ENCODE peak calls at places on chromosomes 1 and 21, in four cellular contexts. Q is HL-60, O is body of pancreas, G is heart left ventricle. S is an unnamed sample.

GRCh38 chr1:53112861-53113260 is 29.6 kb downstream of the SLC1A7 start:
- DNase-seq in O (no peak), Q (no peak), G (no peak), S (no peak)

GRCh38 chr1:223102797-223103533 is 40.1 kb downstream of the TLR5 start:
- DNase-seq in O (peak; percentile 81), Q (no peak), G (peak; percentile 67), S (no peak)

GRCh38 chr1:246513619-246514343 is 6.7 kb upstream of the SMYD3 start:
- DNase-seq in Q (no peak), G (no peak), O (no peak), S (no peak)

GRCh38 chr1:156591432-156592157 is at the start of gene NAXE:
- DNase-seq in O (peak; percentile 71), Q (peak; percentile 69), G (peak; percentile 78), S (peak; percentile 73)

GRCh38 chr1:17587693-17588047 is 48.2 kb downstream of the ARHGEF10L start:
- DNase-seq in O (no peak), G (no peak), Q (no peak), S (no peak)

GRCh38 chr1:206491592-206491991 is 15.7 kb upstream of the RASSF5 start:
- DNase-seq in Q (no peak), G (no peak), O (no peak), S (no peak)

GRCh38 chr1:61184035-61184713 is 101.8 kb downstream of the NFIA start:
- DNase-seq in Q (no peak), O (peak; percentile 97), G (peak; percentile 92), S (no peak)

GRCh38 chr1:31574749-31575372 is 1.5 kb upstream of the TINAGL1 start:
- DNase-seq in G (no peak), Q (no peak), O (no peak), S (no peak)

GRCh38 chr1:107141491-107142369 is 891 bp downstream of the NTNG1 start:
- DNase-seq in Q (no peak), G (no peak), O (no peak), S (no peak)

GRCh38 chr1:243270097-243270864 is 14.4 kb downstream of the SDCCAG8 start:
- DNase-seq in O (no peak), Q (no peak), G (no peak), S (no peak)

GRCh38 chr1:9010781-9011323 is 15.4 kb downstream of the SLC2A7 start:
- DNase-seq in O (peak; percentile 43), G (peak; percentile 35), Q (peak; percentile 30), S (no peak)

GRCh38 chr21:45123440-45123839 is 49.1 kb downstream of the ADARB1 start:
- DNase-seq in G (no peak), O (no peak), Q (no peak), S (no peak)

GRCh38 chr1:200302893-200303250 is 107.0 kb downstream of the ZNF281 start:
- DNase-seq in G (peak; percentile 15), Q (no peak), O (peak; percentile 31), S (peak; percentile 40)

GRCh38 chr1:117570988-117571409 is 34.8 kb upstream of the TENT5C start:
- DNase-seq in Q (no peak), G (no peak), O (peak; percentile 87), S (no peak)

GRCh38 chr1:200890818-200891773 is 3.6 kb upstream of the INAVA start:
- DNase-seq in G (no peak), O (peak; percentile 34), Q (peak; percentile 60), S (peak; percentile 69)

GRCh38 chr1:15248238-15248637 is 1.2 kb downstream of the FHAD1 start:
- DNase-seq in G (no peak), Q (no peak), O (no peak), S (no peak)

GRCh38 chr1:40032240-40032891 is 8.2 kb upstream of the CAP1 start:
- DNase-seq in G (peak; percentile 41), O (peak; percentile 64), Q (peak; percentile 66), S (peak; percentile 63)

GRCh38 chr1:34768856-34769255 is 9.3 kb downstream of the GJB4 start:
- DNase-seq in O (no peak), G (no peak), Q (no peak), S (no peak)

GRCh38 chr1:176878750-176879536 is 285.6 kb downstream of the ASTN1 start:
- DNase-seq in O (no peak), G (no peak), Q (no peak), S (no peak)

GRCh38 chr1:26168410-26169167 is at the start of gene C1orf232:
- DNase-seq in O (no peak), Q (no peak), G (no peak), S (no peak)

GRCh38 chr1:77388655-77389054 is 106.8 kb downstream of the AK5 start:
- DNase-seq in G (no peak), Q (no peak), O (no peak), S (no peak)

GRCh38 chr21:39781331-39781730 is 36.3 kb downstream of the IGSF5 start:
- DNase-seq in G (no peak), Q (peak; percentile 16), O (no peak), S (no peak)

GRCh38 chr1:119737040-119737682 is 25.4 kb downstream of the PHGDH start:
- DNase-seq in Q (no peak), G (peak; percentile 35), O (peak; percentile 93), S (no peak)

GRCh38 chr1:31621872-31622730 is 4.6 kb downstream of the HCRTR1 start:
- DNase-seq in Q (no peak), G (no peak), O (no peak), S (no peak)

GRCh38 chr1:5913876-5914275 is 78.3 kb downstream of the NPHP4 start:
- DNase-seq in Q (no peak), G (no peak), O (no peak), S (no peak)

GRCh38 chr1:44267438-44267837 is 54.2 kb downstream of the DMAP1 start:
- DNase-seq in O (peak; percentile 30), Q (no peak), G (no peak), S (no peak)

GRCh38 chr21:37281993-37282392 is 14.9 kb upstream of the VPS26C start:
- DNase-seq in Q (no peak), G (no peak), O (no peak), S (peak; percentile 21)

GRCh38 chr1:8329439-8329838 is 11.5 kb downstream of the SLC45A1 start:
- DNase-seq in Q (no peak), G (no peak), O (no peak), S (no peak)

GRCh38 chr1:74334147-74334546 is 99.0 kb downstream of the TNNI3K start:
- DNase-seq in O (no peak), G (no peak), Q (no peak), S (no peak)

GRCh38 chr1:222390181-222390580 is 157.7 kb downstream of the HHIPL2 start:
- DNase-seq in Q (no peak), O (no peak), G (no peak), S (no peak)

GRCh38 chr21:15826147-15826780 is 96.5 kb downstream of the USP25 start:
- DNase-seq in Q (peak; percentile 39), G (peak; percentile 11), O (peak; percentile 55), S (no peak)

GRCh38 chr1:44328767-44329416 is 26.2 kb downstream of the ERI3 start:
- DNase-seq in Q (no peak), O (no peak), G (no peak), S (no peak)

GRCh38 chr1:191358724-191359123 is 799.5 kb upstream of the RGS18 start:
- DNase-seq in G (no peak), Q (no peak), O (no peak), S (no peak)

GRCh38 chr1:171641076-171641864 is 11.2 kb downstream of the MYOC start:
- DNase-seq in G (no peak), Q (no peak), O (no peak), S (no peak)

DNA sequence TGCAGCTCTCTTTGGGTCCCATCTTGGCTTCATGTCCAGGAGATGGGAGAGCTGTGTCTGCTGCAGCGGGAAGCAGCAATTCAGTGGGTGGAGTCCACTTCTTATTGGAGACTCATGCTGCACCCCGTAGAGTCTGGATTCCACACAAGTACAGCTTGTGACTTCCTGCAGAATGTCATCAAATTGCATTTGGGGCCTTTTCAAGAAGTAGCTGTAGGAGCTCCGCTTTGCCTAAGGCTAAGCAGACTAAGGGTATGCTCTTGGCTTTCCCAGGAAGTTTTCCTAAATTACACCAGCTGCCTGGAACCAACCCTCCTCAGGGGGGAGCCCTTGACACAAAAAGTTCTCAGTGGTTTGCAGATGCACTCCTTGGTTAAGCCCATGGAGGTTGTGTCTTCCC is 5.7 kb upstream of the MOB3C start:
- DNase-seq in G (no peak), Q (peak; percentile 31), O (peak; percentile 56), S (no peak)
- TF ChIP-seq CTCF in G (peak; percentile 36), Q (peak; percentile 27), O (peak; percentile 43), S (no peak)

GRCh38 chr1:38014171-38014570 is 1.6 kb downstream of the UTP11 start:
- DNase-seq in G (no peak), Q (no peak), O (no peak), S (no peak)
- TF ChIP-seq CTCF in G (no peak), Q (no peak), O (no peak), S (no peak)

DNA sequence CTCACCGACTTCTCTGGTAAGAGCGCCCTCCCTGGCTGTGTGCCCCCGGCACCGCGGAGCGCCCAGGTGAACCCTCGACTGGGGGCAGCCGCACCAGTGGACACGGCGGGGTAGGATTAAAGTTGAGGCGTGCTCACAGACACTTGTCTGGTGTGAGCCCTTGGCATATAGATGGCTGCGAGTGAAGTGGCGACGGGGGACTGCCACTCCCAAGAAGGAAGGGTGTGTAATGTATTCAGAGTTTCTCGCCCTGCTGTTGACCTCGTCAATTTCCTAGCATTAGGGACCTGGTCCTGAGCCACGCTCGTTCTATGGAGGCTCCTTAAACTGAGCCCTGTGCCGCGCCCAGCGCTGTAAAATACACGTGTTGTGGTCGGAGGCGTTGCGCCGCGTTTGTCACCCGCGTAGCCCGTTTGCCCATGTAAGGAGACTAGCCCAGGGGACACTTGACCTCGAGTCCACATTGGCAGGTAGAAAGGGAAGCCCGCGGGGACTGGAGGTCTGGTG is 545 bp downstream of the EVA1C start:
- DNase-seq in G (peak; percentile 45), Q (no peak), O (peak; percentile 29), S (peak; percentile 26)
- TF ChIP-seq CTCF in G (no peak), Q (no peak), O (no peak), S (no peak)

GRCh38 chr1:51048670-51049069 is 53.4 kb upstream of the C1orf185 start:
- DNase-seq in G (no peak), Q (no peak), O (no peak), S (no peak)

GRCh38 chr1:51044199-51044598 is 57.8 kb upstream of the C1orf185 start:
- DNase-seq in G (no peak), O (no peak), Q (no peak), S (no peak)

GRCh38 chr1:51048021-51048420 is 54.0 kb upstream of the C1orf185 start:
- DNase-seq in Q (no peak), O (no peak), G (no peak), S (no peak)

GRCh38 chr1:51044834-51045233 is 57.2 kb upstream of the C1orf185 start:
- DNase-seq in G (no peak), Q (no peak), O (no peak), S (no peak)
- TF ChIP-seq CTCF in G (peak; percentile 49), Q (no peak), O (peak; percentile 55), S (no peak)

S was measured in glutamatergic neuron.